ENCODE peak calls at places on chromosomes 3 and 15, in nine cellular contexts. S is gastrocnemius medialis, K is IMR-90, P is testis, C is tibial nerve, Q is breast epithelium, V is heart left ventricle, H is transverse colon, W is right lobe of liver. Y is an unnamed sample. For H3K4me1, the result is how much of the 10 kb centered on the place peaks cover.

GRCh38 chr15:73928241-73928579 is 1.9 kb downstream of the LOXL1 start:
- DNase-seq in S (no peak), K (no peak), P (no peak), C (no peak), Q (no peak), V (no peak), H (no peak), W (no peak), Y (no peak)

GRCh38 chr15:46607103-46607502 is 972.3 kb downstream of the SQOR start:
- DNase-seq in S (no peak), K (no peak), P (no peak), C (no peak), Q (no peak), V (no peak), H (no peak), W (no peak), Y (no peak)

GRCh38 chr3:64494530-64494929 is 193.3 kb downstream of the ADAMTS9 start:
- DNase-seq in S (no peak), K (no peak), P (no peak), C (no peak), Q (no peak), V (no peak), H (no peak), W (no peak), Y (no peak)

GRCh38 chr3:27224197-27224596 is 145.0 kb downstream of the NEK10 start:
- DNase-seq in S (peak), K (peak), P (no peak), C (no peak), Q (no peak), V (peak), H (no peak), W (no peak), Y (no peak)

GRCh38 chr3:187996609-187997008 is 157.3 kb upstream of the LPP start:
- DNase-seq in S (no peak), K (no peak), P (no peak), C (no peak), Q (no peak), V (no peak), H (no peak), W (no peak), Y (no peak)

GRCh38 chr15:81473177-81473576 is 99.2 kb upstream of the TMC3 start:
- DNase-seq in S (no peak), K (no peak), P (no peak), C (no peak), Q (no peak), V (no peak), H (no peak), W (no peak), Y (no peak)

GRCh38 chr15:34203936-34204335 is 6.0 kb downstream of the KATNBL1 start:
- DNase-seq in S (no peak), K (no peak), P (no peak), C (no peak), Q (no peak), V (no peak), H (no peak), W (no peak), Y (no peak)

GRCh38 chr3:188417329-188417728 is 263.4 kb downstream of the LPP start:
- DNase-seq in S (peak), K (no peak), P (no peak), C (no peak), Q (no peak), V (no peak), H (no peak), W (peak), Y (no peak)

GRCh38 chr3:173690542-173690941 is 293.0 kb downstream of the NLGN1 start:
- DNase-seq in S (no peak), K (peak), P (no peak), C (no peak), Q (no peak), V (no peak), H (no peak), W (no peak), Y (no peak)

GRCh38 chr3:1700650-1701049 is 398.0 kb upstream of the CNTN4 start:
- DNase-seq in S (no peak), K (no peak), P (no peak), C (no peak), Q (no peak), V (no peak), H (no peak), W (no peak), Y (no peak)

GRCh38 chr15:25860885-25861866 is 2.0 kb downstream of the ATP10A start:
- DNase-seq in S (no peak), K (no peak), P (no peak), C (no peak), Q (no peak), V (no peak), H (peak), W (peak), Y (no peak)

GRCh38 chr3:30098656-30099454 is 507.5 kb upstream of the TGFBR2 start:
- DNase-seq in S (no peak), K (peak), P (no peak), C (no peak), Q (no peak), V (no peak), H (no peak), W (no peak), Y (no peak)

GRCh38 chr3:187188931-187189330 is 8.4 kb upstream of the RTP1 start:
- DNase-seq in S (no peak), K (peak), P (no peak), C (no peak), Q (no peak), V (no peak), H (no peak), W (no peak), Y (no peak)

GRCh38 chr15:88701561-88702095 is 62.8 kb downstream of the ISG20 start:
- DNase-seq in S (no peak), K (no peak), P (no peak), C (no peak), Q (no peak), V (no peak), H (peak), W (no peak), Y (no peak)

GRCh38 chr3:36959821-36960220 is 15.0 kb upstream of the TRANK1 start:
- DNase-seq in S (no peak), K (no peak), P (no peak), C (no peak), Q (no peak), V (no peak), H (no peak), W (no peak), Y (no peak)

GRCh38 chr3:174951023-174951422 is 91.9 kb downstream of the NAALADL2 start:
- DNase-seq in S (no peak), K (peak), P (no peak), C (no peak), Q (no peak), V (no peak), H (no peak), W (no peak), Y (no peak)

GRCh38 chr3:87309601-87310000 is 33.2 kb upstream of the POU1F1 start:
- DNase-seq in S (no peak), K (no peak), P (no peak), C (no peak), Q (no peak), V (no peak), H (no peak), W (no peak), Y (no peak)

GRCh38 chr3:87313641-87314040 is 37.3 kb upstream of the POU1F1 start:
- DNase-seq in S (no peak), K (no peak), P (no peak), C (no peak), Q (no peak), V (no peak), H (no peak), W (no peak), Y (no peak)

GRCh38 chr3:87305517-87305916 is 29.1 kb upstream of the POU1F1 start:
- DNase-seq in S (no peak), K (no peak), P (no peak), C (no peak), Q (no peak), V (no peak), H (no peak), W (no peak), Y (no peak)

GRCh38 chr3:87311309-87311708 is 34.9 kb upstream of the POU1F1 start:
- DNase-seq in S (no peak), K (no peak), P (no peak), C (no peak), Q (no peak), V (no peak), H (no peak), W (no peak), Y (no peak)

DNA sequence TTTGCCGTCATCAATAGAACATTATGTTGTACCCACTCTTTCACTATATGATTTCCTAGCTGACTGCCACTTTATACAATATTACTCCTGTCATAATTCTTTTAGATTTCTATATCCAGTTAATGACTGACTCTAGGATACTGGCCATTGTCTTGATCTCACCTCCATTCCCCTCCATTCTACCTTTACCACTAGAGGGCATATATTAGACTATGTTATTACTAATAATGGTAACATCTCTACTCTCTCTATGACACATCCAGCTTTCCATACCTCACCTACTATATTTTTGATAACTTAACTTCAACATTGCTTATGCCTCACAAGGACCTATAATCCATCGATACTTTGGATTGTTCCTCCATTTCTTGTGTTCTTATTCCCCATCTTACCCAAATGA is 31.4 kb upstream of the POU1F1 start:
- DNase-seq in S (no peak), K (no peak), P (no peak), C (no peak), Q (no peak), V (no peak), H (no peak), W (no peak), Y (no peak)
- TF ChIP-seq CTCF in S (no peak), K (peak), P (no peak), C (no peak), Q (no peak), V (no peak), H (no peak), W (no peak), Y (no peak)

GRCh38 chr3:170049146-170050000 is 11.6 kb downstream of the GPR160 start:
- DNase-seq in S (no peak), K (peak), P (no peak), C (no peak), Q (peak), V (peak), H (peak), W (no peak), Y (peak)
- TF ChIP-seq POLR2A in S (no peak), K (no peak), P (no peak), C (no peak), Q (no peak), V (no peak), H (no peak), W (no peak), Y (no peak)

DNA sequence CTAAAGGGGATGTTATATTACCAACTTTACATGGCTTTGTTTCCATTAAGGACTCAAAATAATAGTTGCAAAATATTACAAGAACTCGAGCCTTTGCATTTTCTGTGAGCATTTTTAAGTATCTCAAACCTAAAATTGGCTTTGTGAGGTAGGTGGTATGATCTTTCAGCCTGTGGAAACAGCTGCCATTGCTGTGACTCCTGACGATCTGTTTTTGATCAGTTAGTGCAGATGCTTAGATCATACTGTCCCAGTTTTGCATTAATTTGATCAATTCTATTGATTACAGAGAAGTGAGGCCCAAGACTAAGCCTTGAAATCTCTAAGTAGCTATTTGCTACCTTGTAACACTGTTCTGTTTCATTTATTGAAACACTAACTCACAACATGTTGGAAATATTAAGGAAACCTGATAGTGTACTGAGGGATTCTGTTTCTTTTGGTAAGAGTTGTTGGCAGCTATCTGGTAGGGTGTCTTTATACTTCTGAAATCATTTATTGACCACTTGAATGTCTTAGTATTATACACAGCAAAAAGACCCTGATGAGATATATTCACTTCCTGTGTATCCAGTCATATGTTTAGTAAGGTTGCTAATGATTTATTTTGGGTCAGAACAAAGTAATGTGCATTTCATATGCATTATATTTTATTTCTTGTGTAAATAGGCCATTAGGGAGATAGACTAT is 14.8 kb downstream of the SKIL start:
- DNase-seq in S (no peak), K (peak), P (no peak), C (no peak), Q (no peak), V (no peak), H (no peak), W (no peak), Y (no peak)
- H3K4me1 ChIP-seq in S (half or more), K (under half), P (under half), C (under half), Q (under half), V (under half), H (under half), W (under half), Y (under half)

GRCh38 chr15:53036641-53037040 is 246.5 kb upstream of the ONECUT1 start:
- DNase-seq in S (no peak), K (no peak), P (no peak), C (no peak), Q (no peak), V (no peak), H (no peak), W (no peak), Y (no peak)
- TF ChIP-seq CTCF in S (no peak), K (no peak), P (no peak), C (no peak), Q (no peak), V (no peak), H (no peak), W (no peak), Y (no peak)